ENCODE peak calls at places on chromosomes 6 and 20, in seven cellular contexts. T is fibroblast of mammary gland, K is WERI-Rb-1, H is neural crest cell, S is MM.1S, L is ovary, I is HFFc6. P is an unnamed sample.

GRCh38 chr20:45459606-45460005 is 9.9 kb upstream of the WFDC2 start:
- DNase-seq in S (no peak), I (peak; percentile 18), H (no peak), L (no peak), T (peak; percentile 12), K (no peak), P (no peak)

GRCh38 chr6:70345619-70346018 is 42.7 kb upstream of the COL9A1 start:
- DNase-seq in H (no peak), T (no peak), S (no peak), I (no peak), L (no peak), K (no peak), P (no peak)

GRCh38 chr6:44056392-44057237 is 70.6 kb downstream of the MRPL14 start:
- DNase-seq in I (peak; percentile 59), S (no peak), H (no peak), T (peak; percentile 93), K (no peak), L (no peak), P (no peak)

GRCh38 chr6:130307752-130308361 is 58.0 kb upstream of the TMEM200A start:
- DNase-seq in S (no peak), T (peak; percentile 82), I (peak; percentile 75), L (no peak), H (no peak), K (no peak), P (peak; percentile 57)

GRCh38 chr20:49965781-49966304 is 16.9 kb upstream of the SNAI1 start:
- DNase-seq in I (no peak), S (no peak), L (no peak), H (no peak), K (no peak), T (no peak), P (no peak)

GRCh38 chr6:140897349-140897748 is 1235.4 kb upstream of the GJE1 start:
- DNase-seq in S (no peak), L (no peak), K (no peak), T (no peak), I (no peak), H (no peak), P (no peak)

GRCh38 chr6:42185597-42185996 is 9.2 kb downstream of the GUCA1B start:
- DNase-seq in T (no peak), K (peak; percentile 72), L (no peak), S (no peak), I (no peak), H (no peak), P (no peak)

GRCh38 chr6:110826236-110827129 is 11.2 kb upstream of the CDK19 start:
- DNase-seq in K (no peak), L (no peak), T (peak; percentile 20), H (no peak), I (no peak), S (no peak), P (no peak)

GRCh38 chr6:138757131-138757530 is 16.4 kb upstream of the CCDC28A start:
- DNase-seq in L (no peak), S (no peak), K (no peak), I (no peak), T (no peak), H (no peak), P (no peak)

GRCh38 chr6:149440735-149441662 is 40.9 kb downstream of the SUMO4 start:
- DNase-seq in T (peak; percentile 29), I (no peak), S (no peak), L (no peak), H (no peak), K (no peak), P (no peak)

GRCh38 chr6:93889713-93890112 is 470.4 kb upstream of the EPHA7 start:
- DNase-seq in L (no peak), S (no peak), K (no peak), I (no peak), T (no peak), H (no peak), P (no peak)

GRCh38 chr6:56977192-56977591 is 22.3 kb downstream of the BEND6 start:
- DNase-seq in L (no peak), S (no peak), I (no peak), K (no peak), H (no peak), T (no peak), P (no peak)

GRCh38 chr6:150273457-150274309 is 95.1 kb upstream of the IYD start:
- DNase-seq in S (no peak), T (no peak), H (no peak), I (no peak), L (no peak), K (peak; percentile 92), P (no peak)

GRCh38 chr6:40588480-40588879 is 1.3 kb upstream of the LRFN2 start:
- DNase-seq in H (no peak), S (no peak), T (no peak), L (no peak), K (peak; percentile 75), I (no peak), P (no peak)

GRCh38 chr6:40587240-40588069 is at the start of gene LRFN2:
- DNase-seq in S (peak; percentile 74), K (peak; percentile 93), T (peak; percentile 56), H (peak; percentile 89), L (peak; percentile 75), I (peak; percentile 49), P (peak; percentile 34)

GRCh38 chr6:40586800-40587201 is 363 bp downstream of the LRFN2 start:
- DNase-seq in T (no peak), L (peak; percentile 18), S (no peak), I (no peak), K (peak; percentile 80), H (peak; percentile 12), P (no peak)

GRCh38 chr6:40586369-40586768 is 795 bp downstream of the LRFN2 start:
- DNase-seq in T (no peak), I (no peak), S (no peak), L (no peak), H (no peak), K (peak; percentile 57), P (no peak)

GRCh38 chr6:40588070-40588384 is 863 bp upstream of the LRFN2 start:
- DNase-seq in T (no peak), L (no peak), I (no peak), S (no peak), K (no peak), H (no peak), P (no peak)
- TF ChIP-seq CTCF in T (no peak), L (no peak), I (peak; percentile 6), S (no peak), K (no peak), H (no peak), P (no peak)

DNA sequence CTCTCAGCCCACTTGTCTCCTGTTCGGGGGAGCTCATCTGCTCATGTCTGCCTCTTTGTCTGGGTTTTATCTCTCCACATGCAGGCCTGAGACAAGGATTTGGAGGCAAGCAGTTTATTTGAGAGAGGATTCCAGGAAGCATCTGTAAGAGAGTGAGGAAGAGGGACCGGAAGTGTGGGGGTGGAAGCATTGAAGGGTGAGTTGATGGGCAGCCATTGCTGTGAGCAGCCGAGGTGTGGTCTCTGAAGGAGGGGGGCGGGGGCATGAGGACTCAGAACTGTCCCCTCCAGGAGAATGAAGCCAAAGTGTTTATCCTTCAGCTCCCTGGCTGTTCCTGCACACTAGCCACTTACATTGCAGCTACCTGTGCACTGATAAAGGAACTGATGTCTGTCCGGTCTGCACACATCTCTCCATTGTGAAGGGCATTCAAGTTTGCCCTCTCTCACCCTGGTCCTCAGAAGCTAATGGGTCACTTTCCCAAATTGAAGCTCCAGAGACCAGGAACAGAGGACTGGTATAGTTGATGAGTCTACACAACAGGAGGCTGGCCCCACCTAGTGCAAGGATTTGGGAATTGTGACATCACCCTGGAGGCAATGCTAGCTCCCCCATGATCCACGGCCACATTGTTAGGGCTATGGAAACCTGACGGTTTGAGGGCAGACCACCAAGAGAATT is 100.5 kb upstream of the FOXA2 start:
- DNase-seq in L (no peak), K (no peak), T (peak; percentile 6), I (no peak), S (no peak), H (no peak), P (no peak)
- TF ChIP-seq CTCF in L (no peak), K (no peak), T (no peak), I (peak; percentile 19), S (peak; percentile 11), H (no peak), P (no peak)

GRCh38 chr6:15897063-15897934 is 231.6 kb upstream of the MYLIP start:
- DNase-seq in H (no peak), L (peak; percentile 49), K (no peak), T (peak; percentile 60), I (no peak), S (no peak), P (no peak)

GRCh38 chr6:15901141-15902115 is 227.5 kb upstream of the MYLIP start:
- DNase-seq in H (no peak), L (no peak), T (no peak), S (peak; percentile 40), K (no peak), I (no peak), P (no peak)

GRCh38 chr6:15894973-15895858 is 232.4 kb upstream of the DTNBP1 start:
- DNase-seq in S (no peak), T (no peak), I (no peak), L (no peak), K (no peak), H (no peak), P (no peak)

GRCh38 chr6:15893556-15894253 is 230.9 kb upstream of the DTNBP1 start:
- DNase-seq in T (peak; percentile 51), H (no peak), I (no peak), S (peak; percentile 45), L (no peak), K (no peak), P (no peak)

DNA sequence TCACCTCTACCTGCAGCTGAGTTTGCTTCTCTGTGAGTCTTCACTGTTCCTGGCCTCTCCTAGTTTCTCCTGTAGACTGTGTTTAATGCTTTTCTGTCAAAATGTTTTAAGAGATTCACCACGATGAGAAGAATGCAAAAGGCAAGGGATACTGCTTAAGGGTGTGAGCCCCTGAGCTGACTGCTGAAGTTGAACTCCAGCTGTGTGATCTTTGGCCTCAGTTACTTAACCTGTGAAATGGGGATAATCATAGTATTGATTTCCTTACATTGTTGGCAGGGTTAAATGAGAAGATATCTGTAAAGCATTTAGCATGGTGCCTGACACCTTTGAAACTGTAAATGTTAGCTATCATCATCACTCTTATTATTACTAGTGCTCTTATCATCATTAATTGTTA is 230.2 kb upstream of the MYLIP start:
- DNase-seq in K (no peak), L (no peak), H (no peak), I (no peak), T (no peak), S (no peak), P (no peak)
- TF ChIP-seq CTCF in K (no peak), L (no peak), H (no peak), I (no peak), T (no peak), S (no peak), P (no peak)

GRCh38 chr20:34022154-34022842 is 28.6 kb downstream of the RALY start:
- DNase-seq in H (no peak), S (peak; percentile 58), K (no peak), T (peak; percentile 19), I (peak; percentile 23), L (no peak), P (no peak)
- TF ChIP-seq CTCF in H (peak; percentile 56), S (peak; percentile 63), K (peak; percentile 32), T (peak; percentile 53), I (peak; percentile 70), L (no peak), P (peak; percentile 20)